ENCODE peak calls at places on chromosome 9, in seven cellular contexts. One of them, this sample, is unnamed.

GRCh38 chr9:37353791-37354190 is 68.7 kb upstream of the GRHPR start:
- DNase-seq in ascending aorta: no peak
- DNase-seq in AG04450: no peak
- DNase-seq in IMR-90: peak; percentile 55
- DNase-seq in bronchial epithelial cell: no peak
- DNase-seq in HepG2: no peak
- DNase-seq in right lobe of liver: no peak
- DNase-seq in this sample: peak; percentile 5

GRCh38 chr9:131095666-131096489 is 453 bp upstream of the AIF1L start:
- DNase-seq in ascending aorta: no peak
- DNase-seq in AG04450: no peak
- DNase-seq in IMR-90: no peak
- DNase-seq in bronchial epithelial cell: no peak
- DNase-seq in HepG2: peak; percentile 56
- DNase-seq in right lobe of liver: no peak
- DNase-seq in this sample: no peak

GRCh38 chr9:92324451-92324850 is 699 bp downstream of the NOL8 start:
- DNase-seq in ascending aorta: no peak
- DNase-seq in AG04450: no peak
- DNase-seq in IMR-90: no peak
- DNase-seq in bronchial epithelial cell: no peak
- DNase-seq in HepG2: no peak
- DNase-seq in right lobe of liver: no peak
- DNase-seq in this sample: no peak

GRCh38 chr9:136155576-136155975 is 36.9 kb upstream of the TMEM250 start:
- DNase-seq in ascending aorta: no peak
- DNase-seq in AG04450: no peak
- DNase-seq in IMR-90: no peak
- DNase-seq in bronchial epithelial cell: no peak
- DNase-seq in HepG2: no peak
- DNase-seq in right lobe of liver: no peak
- DNase-seq in this sample: no peak

GRCh38 chr9:75010570-75010969 is 17.5 kb downstream of the CARNMT1 start:
- DNase-seq in ascending aorta: no peak
- DNase-seq in AG04450: no peak
- DNase-seq in IMR-90: no peak
- DNase-seq in bronchial epithelial cell: no peak
- DNase-seq in HepG2: no peak
- DNase-seq in right lobe of liver: no peak
- DNase-seq in this sample: no peak

GRCh38 chr9:81146684-81147337 is 542.5 kb downstream of the TLE1 start:
- DNase-seq in ascending aorta: no peak
- DNase-seq in AG04450: no peak
- DNase-seq in IMR-90: peak; percentile 69
- DNase-seq in bronchial epithelial cell: peak; percentile 90
- DNase-seq in HepG2: no peak
- DNase-seq in right lobe of liver: no peak
- DNase-seq in this sample: no peak

GRCh38 chr9:30800421-30800820 is 1584.0 kb upstream of the ACO1 start:
- DNase-seq in ascending aorta: no peak
- DNase-seq in AG04450: no peak
- DNase-seq in IMR-90: no peak
- DNase-seq in bronchial epithelial cell: no peak
- DNase-seq in HepG2: no peak
- DNase-seq in right lobe of liver: no peak
- DNase-seq in this sample: no peak

GRCh38 chr9:136194540-136194939 is 10.4 kb downstream of the LHX3 start:
- DNase-seq in ascending aorta: no peak
- DNase-seq in AG04450: no peak
- DNase-seq in IMR-90: no peak
- DNase-seq in bronchial epithelial cell: no peak
- DNase-seq in HepG2: no peak
- DNase-seq in right lobe of liver: no peak
- DNase-seq in this sample: no peak

GRCh38 chr9:107943901-107944300 is 454.3 kb upstream of the KLF4 start:
- DNase-seq in ascending aorta: no peak
- DNase-seq in AG04450: no peak
- DNase-seq in IMR-90: no peak
- DNase-seq in bronchial epithelial cell: no peak
- DNase-seq in HepG2: no peak
- DNase-seq in right lobe of liver: no peak
- DNase-seq in this sample: no peak

GRCh38 chr9:114345493-114346065 is 15.9 kb downstream of the ORM2 start:
- DNase-seq in ascending aorta: no peak
- DNase-seq in AG04450: no peak
- DNase-seq in IMR-90: no peak
- DNase-seq in bronchial epithelial cell: no peak
- DNase-seq in HepG2: no peak
- DNase-seq in right lobe of liver: no peak
- DNase-seq in this sample: no peak

GRCh38 chr9:35156781-35157180 is 5.0 kb upstream of the UNC13B start:
- DNase-seq in ascending aorta: no peak
- DNase-seq in AG04450: no peak
- DNase-seq in IMR-90: no peak
- DNase-seq in bronchial epithelial cell: no peak
- DNase-seq in HepG2: no peak
- DNase-seq in right lobe of liver: no peak
- DNase-seq in this sample: no peak

GRCh38 chr9:114290561-114290986 is 32.3 kb upstream of the ORM1 start:
- DNase-seq in ascending aorta: peak; percentile 51
- DNase-seq in AG04450: no peak
- DNase-seq in IMR-90: no peak
- DNase-seq in bronchial epithelial cell: no peak
- DNase-seq in HepG2: no peak
- DNase-seq in right lobe of liver: no peak
- DNase-seq in this sample: no peak

GRCh38 chr9:128201441-128202369 is 1.5 kb upstream of the DNM1 start:
- DNase-seq in ascending aorta: no peak
- DNase-seq in AG04450: no peak
- DNase-seq in IMR-90: peak; percentile 71
- DNase-seq in bronchial epithelial cell: no peak
- DNase-seq in HepG2: peak; percentile 32
- DNase-seq in right lobe of liver: no peak
- DNase-seq in this sample: no peak

GRCh38 chr9:76371901-76372300 is 22.3 kb downstream of the RFK start:
- DNase-seq in ascending aorta: no peak
- DNase-seq in AG04450: peak; percentile 24
- DNase-seq in IMR-90: peak; percentile 65
- DNase-seq in bronchial epithelial cell: peak; percentile 55
- DNase-seq in HepG2: no peak
- DNase-seq in right lobe of liver: no peak
- DNase-seq in this sample: peak; percentile 88

GRCh38 chr9:92970467-92970923 is 23.2 kb downstream of the FGD3 start:
- DNase-seq in ascending aorta: no peak
- DNase-seq in AG04450: no peak
- DNase-seq in IMR-90: peak; percentile 4
- DNase-seq in bronchial epithelial cell: peak; percentile 83
- DNase-seq in HepG2: no peak
- DNase-seq in right lobe of liver: no peak
- DNase-seq in this sample: peak; percentile 31

GRCh38 chr9:81116340-81117207 is 572.8 kb downstream of the TLE1 start:
- DNase-seq in ascending aorta: no peak
- DNase-seq in AG04450: peak; percentile 10
- DNase-seq in IMR-90: peak; percentile 47
- DNase-seq in bronchial epithelial cell: no peak
- DNase-seq in HepG2: no peak
- DNase-seq in right lobe of liver: no peak
- DNase-seq in this sample: no peak

GRCh38 chr9:69151506-69151905 is 22.6 kb upstream of the TJP2 start:
- DNase-seq in ascending aorta: peak; percentile 28
- DNase-seq in AG04450: no peak
- DNase-seq in IMR-90: no peak
- DNase-seq in bronchial epithelial cell: no peak
- DNase-seq in HepG2: no peak
- DNase-seq in right lobe of liver: no peak
- DNase-seq in this sample: no peak

GRCh38 chr9:69145148-69145547 is 28.9 kb upstream of the TJP2 start:
- DNase-seq in ascending aorta: no peak
- DNase-seq in AG04450: no peak
- DNase-seq in IMR-90: no peak
- DNase-seq in bronchial epithelial cell: no peak
- DNase-seq in HepG2: no peak
- DNase-seq in right lobe of liver: no peak
- DNase-seq in this sample: no peak

GRCh38 chr9:69147041-69147834 is 26.8 kb upstream of the TJP2 start:
- DNase-seq in ascending aorta: no peak
- DNase-seq in AG04450: no peak
- DNase-seq in IMR-90: no peak
- DNase-seq in bronchial epithelial cell: no peak
- DNase-seq in HepG2: no peak
- DNase-seq in right lobe of liver: no peak
- DNase-seq in this sample: no peak

GRCh38 chr9:69153707-69154521 is 20.2 kb upstream of the TJP2 start:
- DNase-seq in ascending aorta: no peak
- DNase-seq in AG04450: no peak
- DNase-seq in IMR-90: no peak
- DNase-seq in bronchial epithelial cell: no peak
- DNase-seq in HepG2: peak; percentile 96
- DNase-seq in right lobe of liver: peak; percentile 62
- DNase-seq in this sample: no peak

DNA sequence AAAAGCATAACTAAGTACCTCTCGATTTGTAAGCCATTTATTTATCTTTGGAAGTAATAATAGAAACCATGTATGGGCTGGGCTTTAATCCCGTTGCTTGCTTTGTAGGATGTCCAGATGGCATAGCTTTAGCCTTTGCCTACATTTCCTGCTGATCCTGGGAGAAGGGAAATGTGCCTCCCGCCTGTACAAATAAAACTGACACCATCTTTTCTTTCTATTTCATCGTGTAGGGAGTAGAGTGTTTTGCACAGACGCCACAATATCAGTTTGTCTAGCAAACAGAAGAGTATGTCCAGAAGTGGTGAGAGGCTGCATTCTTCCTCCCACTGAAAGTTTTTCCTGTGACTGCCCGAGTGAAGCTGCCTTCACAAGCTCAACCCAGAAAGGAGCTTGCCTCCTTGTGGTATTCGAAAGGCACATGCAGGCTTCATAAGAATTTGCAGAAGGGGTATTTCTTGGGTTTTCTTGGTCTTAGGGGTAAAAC is 24.7 kb upstream of the TJP2 start:
- DNase-seq in ascending aorta: no peak
- DNase-seq in AG04450: peak; percentile 65
- DNase-seq in IMR-90: peak; percentile 87
- DNase-seq in bronchial epithelial cell: peak; percentile 58
- DNase-seq in HepG2: no peak
- DNase-seq in right lobe of liver: no peak
- DNase-seq in this sample: peak; percentile 83
- TF ChIP-seq CTCF in ascending aorta: peak; percentile 25
- TF ChIP-seq CTCF in AG04450: peak; percentile 69
- TF ChIP-seq CTCF in IMR-90: peak; percentile 60
- TF ChIP-seq CTCF in bronchial epithelial cell: peak; percentile 32
- TF ChIP-seq CTCF in HepG2: no peak
- TF ChIP-seq CTCF in right lobe of liver: no peak
- TF ChIP-seq CTCF in this sample: peak; percentile 81

DNA sequence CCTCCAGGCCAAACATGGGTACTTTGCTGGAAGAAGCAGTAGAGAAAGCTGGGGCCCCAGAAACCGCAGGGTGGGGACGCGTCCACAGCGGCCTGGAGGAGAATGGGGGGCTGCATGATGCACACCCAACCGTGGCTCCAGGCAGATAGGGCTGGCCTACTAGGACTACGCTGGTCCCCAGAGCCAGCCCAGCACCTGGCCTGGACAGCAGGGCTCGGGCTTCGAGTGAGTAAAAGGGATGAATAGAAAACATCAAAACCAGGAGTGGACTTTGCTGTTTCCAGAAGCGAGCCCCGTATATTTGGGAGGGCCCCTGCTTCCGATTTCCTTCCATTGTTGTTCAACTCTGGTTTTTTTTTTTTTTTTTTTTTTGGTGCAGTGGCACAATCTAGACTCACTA is 30.7 kb downstream of the DBH start:
- DNase-seq in ascending aorta: no peak
- DNase-seq in AG04450: no peak
- DNase-seq in IMR-90: no peak
- DNase-seq in bronchial epithelial cell: no peak
- DNase-seq in HepG2: no peak
- DNase-seq in right lobe of liver: no peak
- DNase-seq in this sample: no peak
- H3K4me3 ChIP-seq in ascending aorta: no peak overlapping the region
- H3K4me3 ChIP-seq in AG04450: no peak overlapping the region
- H3K4me3 ChIP-seq in IMR-90: no peak overlapping the region
- H3K4me3 ChIP-seq in bronchial epithelial cell: no peak overlapping the region
- H3K4me3 ChIP-seq in HepG2: no peak overlapping the region
- H3K4me3 ChIP-seq in right lobe of liver: no peak overlapping the region
- H3K4me3 ChIP-seq in this sample: no peak overlapping the region

GRCh38 chr9:20592673-20593072 is 29.6 kb downstream of the MLLT3 start:
- DNase-seq in ascending aorta: no peak
- DNase-seq in AG04450: no peak
- DNase-seq in IMR-90: peak; percentile 52
- DNase-seq in bronchial epithelial cell: peak; percentile 59
- DNase-seq in HepG2: no peak
- DNase-seq in right lobe of liver: no peak
- DNase-seq in this sample: peak; percentile 44

GRCh38 chr9:20593551-20593950 is 28.7 kb downstream of the MLLT3 start:
- DNase-seq in ascending aorta: no peak
- DNase-seq in AG04450: no peak
- DNase-seq in IMR-90: peak; percentile 81
- DNase-seq in bronchial epithelial cell: peak; percentile 64
- DNase-seq in HepG2: no peak
- DNase-seq in right lobe of liver: no peak
- DNase-seq in this sample: peak; percentile 91

GRCh38 chr9:20593131-20593530 is 29.2 kb downstream of the MLLT3 start:
- DNase-seq in ascending aorta: no peak
- DNase-seq in AG04450: no peak
- DNase-seq in IMR-90: peak; percentile 33
- DNase-seq in bronchial epithelial cell: no peak
- DNase-seq in HepG2: no peak
- DNase-seq in right lobe of liver: no peak
- DNase-seq in this sample: peak; percentile 58

GRCh38 chr9:20594521-20594920 is 27.8 kb downstream of the MLLT3 start:
- DNase-seq in ascending aorta: no peak
- DNase-seq in AG04450: no peak
- DNase-seq in IMR-90: no peak
- DNase-seq in bronchial epithelial cell: no peak
- DNase-seq in HepG2: no peak
- DNase-seq in right lobe of liver: no peak
- DNase-seq in this sample: peak; percentile 39

DNA sequence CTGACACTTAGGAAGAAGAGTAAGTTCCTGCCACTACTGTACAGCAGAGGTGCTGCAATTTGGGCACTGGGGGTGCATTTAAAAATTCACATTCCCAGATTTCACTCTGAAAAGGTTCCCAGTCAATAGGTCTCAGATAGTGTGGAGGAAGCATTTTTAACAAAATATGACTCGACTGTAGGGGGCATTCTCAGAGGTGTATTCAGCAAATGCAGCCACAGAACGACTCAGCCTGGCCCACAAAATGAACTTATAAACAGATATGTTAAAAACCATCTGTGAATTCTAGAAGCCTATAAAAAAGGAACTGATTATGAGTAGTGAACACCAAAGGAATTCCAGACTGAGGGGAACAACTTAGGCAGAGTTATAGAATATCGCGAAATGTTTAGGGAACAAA is 31.1 kb downstream of the MLLT3 start:
- DNase-seq in ascending aorta: no peak
- DNase-seq in AG04450: no peak
- DNase-seq in IMR-90: peak; percentile 69
- DNase-seq in bronchial epithelial cell: no peak
- DNase-seq in HepG2: no peak
- DNase-seq in right lobe of liver: no peak
- DNase-seq in this sample: no peak
- TF ChIP-seq CTCF in ascending aorta: no peak
- TF ChIP-seq CTCF in AG04450: peak; percentile 34
- TF ChIP-seq CTCF in IMR-90: peak; percentile 13
- TF ChIP-seq CTCF in bronchial epithelial cell: no peak
- TF ChIP-seq CTCF in HepG2: no peak
- TF ChIP-seq CTCF in right lobe of liver: no peak
- TF ChIP-seq CTCF in this sample: no peak

GRCh38 chr9:121735065-121735791 is 83.8 kb downstream of the DAB2IP start:
- DNase-seq in ascending aorta: no peak
- DNase-seq in AG04450: no peak
- DNase-seq in IMR-90: peak; percentile 80
- DNase-seq in bronchial epithelial cell: peak; percentile 52
- DNase-seq in HepG2: peak; percentile 62
- DNase-seq in right lobe of liver: no peak
- DNase-seq in this sample: peak; percentile 49
- H3K4me3 ChIP-seq in ascending aorta: peak overlapping the region; percentile 66
- H3K4me3 ChIP-seq in AG04450: no peak overlapping the region
- H3K4me3 ChIP-seq in IMR-90: no peak overlapping the region
- H3K4me3 ChIP-seq in bronchial epithelial cell: no peak overlapping the region
- H3K4me3 ChIP-seq in HepG2: no peak overlapping the region
- H3K4me3 ChIP-seq in right lobe of liver: no peak overlapping the region
- H3K4me3 ChIP-seq in this sample: no peak overlapping the region

This sample was measured in fibroblast of the aortic adventitia.